ENCODE peak calls at places on chromosomes 2 and 18, in nine cellular contexts. U is GM23248, M is H9, L is PC-3, W is mesendoderm, C is keratinocyte, H is HCT116, B is fibroblast of lung, X is OCI-LY7. G is an unnamed sample. For H3K79me2, the result is how much of the 10 kb centered on the place peaks cover.

GRCh38 chr18:36912887-36913286 is 84.0 kb downstream of the KIAA1328 start:
- DNase-seq in U (no peak), M (no peak), L (no peak), W (no peak), C (no peak), H (no peak), B (no peak), X (no peak), G (no peak)

GRCh38 chr2:219553168-219553417 is 9.3 kb downstream of the TMEM198 start:
- DNase-seq in U (no peak), M (no peak), L (no peak), W (no peak), C (no peak), H (no peak), B (no peak), X (no peak), G (no peak)

GRCh38 chr2:226584656-226585055 is 215.0 kb downstream of the IRS1 start:
- DNase-seq in U (no peak), M (no peak), L (no peak), W (no peak), C (no peak), H (no peak), B (no peak), X (no peak), G (no peak)

GRCh38 chr2:1498176-1498575 is 84.9 kb downstream of the TPO start:
- DNase-seq in U (no peak), M (no peak), L (no peak), W (no peak), C (no peak), H (no peak), B (no peak), X (no peak), G (no peak)

GRCh38 chr18:76672627-76673026 is 149.7 kb upstream of the ZNF236 start:
- DNase-seq in U (peak), M (no peak), L (no peak), W (no peak), C (no peak), H (no peak), B (peak), X (no peak), G (no peak)

GRCh38 chr18:48540329-48541025 is 1.6 kb downstream of the CTIF start:
- DNase-seq in U (peak), M (peak), L (peak), W (peak), C (no peak), H (no peak), B (peak), X (no peak), G (no peak)

GRCh38 chr2:236536727-236537398 is 32.8 kb upstream of the ACKR3 start:
- DNase-seq in U (no peak), M (no peak), L (no peak), W (peak), C (no peak), H (no peak), B (no peak), X (peak), G (no peak)

GRCh38 chr18:68997845-68998244 is 200.0 kb downstream of the CCDC102B start:
- DNase-seq in U (no peak), M (no peak), L (no peak), W (no peak), C (no peak), H (no peak), B (no peak), X (no peak), G (no peak)

GRCh38 chr2:169980643-169981042 is 153.4 kb downstream of the UBR3 start:
- DNase-seq in U (no peak), M (no peak), L (no peak), W (no peak), C (no peak), H (no peak), B (no peak), X (no peak), G (peak)

GRCh38 chr2:215784371-215784783 is 229.0 kb downstream of the MREG start:
- DNase-seq in U (peak), M (no peak), L (no peak), W (no peak), C (no peak), H (no peak), B (peak), X (no peak), G (no peak)

GRCh38 chr2:130162968-130163367 is 18.1 kb upstream of the CCDC74B start:
- DNase-seq in U (no peak), M (no peak), L (no peak), W (no peak), C (no peak), H (no peak), B (no peak), X (no peak), G (no peak)

GRCh38 chr2:223465793-223466192 is 136.4 kb downstream of the SCG2 start:
- DNase-seq in U (peak), M (no peak), L (peak), W (no peak), C (peak), H (no peak), B (peak), X (no peak), G (no peak)

GRCh38 chr2:27217173-27218121 is at the start of gene CAD:
- DNase-seq in U (peak), M (peak), L (peak), W (peak), C (no peak), H (peak), B (peak), X (peak), G (peak)

GRCh38 chr2:27216416-27217137 is 592 bp upstream of the CAD start:
- DNase-seq in U (no peak), M (no peak), L (no peak), W (peak), C (no peak), H (no peak), B (no peak), X (no peak), G (no peak)

GRCh38 chr2:27220091-27220490 is 2.9 kb downstream of the CAD start:
- DNase-seq in U (no peak), M (no peak), L (no peak), W (no peak), C (no peak), H (no peak), B (no peak), X (no peak), G (no peak)

GRCh38 chr2:27221166-27221565 is 4.0 kb downstream of the CAD start:
- DNase-seq in U (no peak), M (no peak), L (no peak), W (no peak), C (no peak), H (no peak), B (no peak), X (no peak), G (no peak)

GRCh38 chr2:27218614-27219013 is 1.4 kb downstream of the CAD start:
- DNase-seq in U (no peak), M (no peak), L (no peak), W (no peak), C (no peak), H (no peak), B (no peak), X (peak), G (peak)
- H3K4me2 ChIP-seq in U (no peak), M (peak), L (peak), W (peak), C (peak), H (peak), B (peak), X (peak), G (peak)

DNA sequence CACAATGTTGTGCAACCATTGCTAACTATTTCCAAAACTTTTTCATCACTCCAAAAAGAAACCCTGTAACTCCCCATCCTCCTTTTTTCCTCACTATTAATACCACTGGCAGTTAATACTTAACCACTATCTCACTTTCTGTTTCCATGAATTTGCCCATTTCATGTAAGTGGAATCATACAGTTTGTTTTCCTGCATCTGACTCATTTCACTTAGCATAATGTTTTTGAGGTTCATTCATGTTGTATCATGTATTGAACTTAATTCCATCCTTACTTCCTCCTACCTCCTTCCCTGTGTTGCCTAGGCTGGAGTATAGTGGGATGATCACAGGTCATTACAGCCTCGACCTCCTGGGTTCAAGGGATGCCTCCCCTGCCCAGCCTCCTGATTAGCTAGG is 68.3 kb downstream of the FAM117B start:
- DNase-seq in U (no peak), M (no peak), L (no peak), W (no peak), C (no peak), H (no peak), B (peak), X (no peak), G (no peak)
- H3K79me2 ChIP-seq in U (under half), M (under half), L (under half), W (under half), C (under half), H (under half), B (under half), X (under half), G (under half)

GRCh38 chr2:118185210-118186109 is 97.2 kb downstream of the INSIG2 start:
- DNase-seq in U (peak), M (peak), L (peak), W (peak), C (no peak), H (no peak), B (peak), X (peak), G (peak)

GRCh38 chr2:118186110-118186857 is 98.0 kb downstream of the INSIG2 start:
- DNase-seq in U (peak), M (peak), L (peak), W (peak), C (no peak), H (peak), B (peak), X (peak), G (peak)

GRCh38 chr2:118190365-118190916 is 102.2 kb downstream of the INSIG2 start:
- DNase-seq in U (peak), M (no peak), L (peak), W (no peak), C (no peak), H (no peak), B (no peak), X (no peak), G (no peak)

DNA sequence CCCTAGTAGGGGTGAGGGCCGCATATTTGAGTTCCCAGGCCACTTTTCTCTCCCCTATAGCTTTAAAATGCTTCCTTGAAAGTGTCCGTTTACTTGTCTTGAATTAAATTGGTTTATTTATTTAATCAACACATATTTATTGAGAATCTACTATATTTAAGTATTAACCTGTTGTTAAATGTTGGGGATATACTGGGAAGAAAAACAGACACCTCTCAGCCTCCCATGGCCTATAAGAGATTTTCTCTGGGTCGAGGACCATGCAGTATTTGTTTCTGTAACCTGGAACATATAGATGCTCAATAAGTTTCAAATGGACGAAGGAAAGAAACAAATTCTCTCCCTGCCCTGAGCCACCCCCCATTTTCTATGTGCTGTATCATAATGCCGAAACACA is 98.6 kb downstream of the INSIG2 start:
- DNase-seq in U (no peak), M (no peak), L (no peak), W (no peak), C (no peak), H (no peak), B (no peak), X (no peak), G (no peak)
- H3K4me2 ChIP-seq in U (peak), M (peak), L (peak), W (peak), C (peak), H (peak), B (peak), X (peak), G (peak)

DNA sequence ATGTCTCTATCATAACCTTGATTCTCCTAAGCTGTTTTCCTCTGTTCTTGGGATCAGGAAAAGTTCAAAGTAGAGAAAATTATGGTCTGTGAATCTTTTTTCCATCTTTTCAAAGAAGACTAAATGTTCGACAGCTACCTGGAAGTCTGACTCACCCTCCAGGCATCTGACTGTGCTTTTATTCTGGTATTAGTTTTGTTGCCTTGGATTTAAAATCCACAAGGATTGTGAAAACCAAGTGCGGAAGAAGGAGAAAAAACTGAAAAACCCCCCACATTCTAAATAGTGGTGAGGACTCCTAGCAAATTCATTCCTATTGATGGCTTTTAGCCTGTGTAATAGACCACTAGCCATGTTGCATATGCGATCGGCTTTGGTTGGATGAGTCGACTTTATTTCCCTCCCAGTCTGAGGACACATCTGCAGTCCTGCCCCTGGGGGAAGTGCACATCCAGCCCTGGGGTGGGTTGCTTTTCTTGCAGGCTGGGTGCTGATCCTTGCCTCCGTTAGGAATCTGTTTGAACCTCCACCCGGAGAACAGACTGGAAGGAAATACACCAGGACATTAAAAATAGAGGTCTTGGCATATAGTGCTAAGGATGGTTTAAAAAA is 16.9 kb downstream of the LDLRAD4 start:
- DNase-seq in U (no peak), M (no peak), L (peak), W (peak), C (no peak), H (no peak), B (no peak), X (no peak), G (no peak)
- H3K79me2 ChIP-seq in U (under half), M (under half), L (under half), W (under half), C (under half), H (under half), B (under half), X (under half), G (under half)

GRCh38 chr2:207502799-207503198 is 27.0 kb upstream of the CREB1 start:
- DNase-seq in U (no peak), M (no peak), L (no peak), W (no peak), C (no peak), H (no peak), B (no peak), X (peak), G (peak)
- H3K4me2 ChIP-seq in U (no peak), M (no peak), L (no peak), W (no peak), C (no peak), H (no peak), B (no peak), X (peak), G (no peak)